ENCODE peak calls at places on chromosomes 3 and 15, in nine cellular contexts. L is thyroid gland, S is esophagus muscularis mucosa, U is spleen, Z is left ventricle myocardium inferior, D is A673, T is heart right ventricle, A is colonic mucosa, Y is lower lobe of right lung. V is an unnamed sample.

GRCh38 chr3:108488631-108489030 is 21.8 kb downstream of the MYH15 start:
- DNase-seq in Z (no peak), U (no peak), A (no peak), D (no peak), S (no peak), Y (no peak), T (no peak), L (no peak), V (no peak)

GRCh38 chr15:80931191-80931590 is 58.4 kb downstream of the MESD start:
- DNase-seq in A (no peak), Y (no peak), Z (no peak), T (no peak), U (no peak), L (no peak), D (no peak), S (no peak), V (no peak)

GRCh38 chr3:31634485-31634884 is 101.8 kb downstream of the STT3B start:
- DNase-seq in Y (no peak), L (no peak), A (no peak), T (no peak), D (no peak), S (no peak), U (no peak), Z (no peak), V (no peak)

GRCh38 chr3:150349314-150350097 is 58.6 kb upstream of the TSC22D2 start:
- DNase-seq in L (peak; percentile 64), D (no peak), Z (peak; percentile 69), A (no peak), S (no peak), Y (peak; percentile 68), U (peak; percentile 35), T (peak; percentile 57), V (no peak)

GRCh38 chr3:154003649-154004048 is 117.5 kb upstream of the ARHGEF26 start:
- DNase-seq in T (no peak), U (no peak), D (no peak), L (no peak), S (no peak), Y (no peak), Z (no peak), A (no peak), V (no peak)

GRCh38 chr15:69454953-69455352 is 2.3 kb downstream of the RPLP1 start:
- DNase-seq in A (no peak), U (no peak), D (no peak), Z (no peak), S (no peak), Y (no peak), L (no peak), T (no peak), V (no peak)

GRCh38 chr3:150956376-150956775 is 16.2 kb downstream of the CLRN1 start:
- DNase-seq in L (no peak), T (no peak), Y (no peak), S (no peak), U (no peak), A (no peak), D (peak; percentile 10), Z (no peak), V (peak; percentile 42)

GRCh38 chr3:182683335-182684257 is 109.7 kb upstream of the ATP11B start:
- DNase-seq in D (peak; percentile 84), S (no peak), L (peak; percentile 60), U (no peak), Z (peak; percentile 19), T (no peak), A (peak; percentile 82), Y (no peak), V (peak; percentile 48)

GRCh38 chr3:32176989-32177701 is 61.3 kb upstream of the CMTM8 start:
- DNase-seq in A (peak; percentile 73), S (no peak), U (no peak), L (no peak), Y (no peak), Z (no peak), T (no peak), D (peak; percentile 74), V (no peak)

GRCh38 chr3:101532783-101533602 is 20.0 kb upstream of the SENP7 start:
- DNase-seq in Y (no peak), A (no peak), L (no peak), U (no peak), Z (no peak), T (no peak), D (no peak), S (no peak), V (no peak)

GRCh38 chr3:51568978-51569377 is 30.5 kb downstream of the RAD54L2 start:
- DNase-seq in L (no peak), Z (no peak), Y (no peak), T (no peak), U (no peak), D (no peak), S (no peak), A (no peak), V (no peak)

GRCh38 chr3:70824785-70825184 is 512.3 kb upstream of the MDFIC2 start:
- DNase-seq in S (no peak), Y (no peak), Z (no peak), A (no peak), L (no peak), T (no peak), U (no peak), D (peak; percentile 13), V (no peak)

GRCh38 chr3:165519687-165520086 is 317.5 kb downstream of the BCHE start:
- DNase-seq in L (no peak), S (no peak), D (no peak), Z (no peak), Y (no peak), T (no peak), A (no peak), U (no peak), V (no peak)

GRCh38 chr15:98800437-98801233 is 152.3 kb downstream of the IGF1R start:
- DNase-seq in Z (no peak), U (no peak), S (no peak), T (peak; percentile 24), A (peak; percentile 69), D (peak; percentile 96), Y (no peak), L (peak; percentile 53), V (peak; percentile 58)

GRCh38 chr15:74783072-74783807 is 1.4 kb downstream of the CSK start:
- DNase-seq in T (no peak), Y (no peak), Z (no peak), S (no peak), D (peak; percentile 38), L (no peak), U (peak; percentile 90), A (peak; percentile 71), V (no peak)

GRCh38 chr3:50542177-50543034 is 25.1 kb downstream of the C3orf18 start:
- DNase-seq in T (peak; percentile 57), A (peak; percentile 77), S (no peak), Y (peak; percentile 70), Z (peak; percentile 57), L (peak; percentile 75), D (peak; percentile 48), U (peak; percentile 81), V (peak; percentile 66)

GRCh38 chr3:52852419-52852818 is 17.6 kb upstream of the MUSTN1 start:
- DNase-seq in T (no peak), D (no peak), U (peak; percentile 5), A (no peak), S (no peak), Z (no peak), L (no peak), Y (no peak), V (no peak)

GRCh38 chr3:118480101-118480860 is 554.4 kb downstream of the IGSF11 start:
- DNase-seq in U (no peak), Z (no peak), Y (no peak), L (no peak), T (no peak), S (no peak), A (no peak), D (no peak), V (no peak)

GRCh38 chr15:92636950-92637481 is 18.6 kb downstream of the FAM174B start:
- DNase-seq in D (no peak), S (no peak), A (peak; percentile 58), Z (no peak), L (peak; percentile 88), U (peak; percentile 56), T (no peak), Y (peak; percentile 88), V (peak; percentile 12)

GRCh38 chr3:194396561-194396896 is 2.5 kb downstream of the GP5 start:
- DNase-seq in Y (no peak), S (no peak), A (no peak), T (no peak), Z (no peak), U (no peak), L (no peak), D (no peak), V (no peak)
- H3K4me3 ChIP-seq in Y (peak overlapping the region; percentile 39), S (peak overlapping the region; percentile 37), A (peak overlapping the region; percentile 22), T (peak overlapping the region; percentile 37), Z (peak overlapping the region; percentile 54), U (peak overlapping the region; percentile 29), L (no peak overlapping the region), D (no peak overlapping the region), V (no peak overlapping the region)

DNA sequence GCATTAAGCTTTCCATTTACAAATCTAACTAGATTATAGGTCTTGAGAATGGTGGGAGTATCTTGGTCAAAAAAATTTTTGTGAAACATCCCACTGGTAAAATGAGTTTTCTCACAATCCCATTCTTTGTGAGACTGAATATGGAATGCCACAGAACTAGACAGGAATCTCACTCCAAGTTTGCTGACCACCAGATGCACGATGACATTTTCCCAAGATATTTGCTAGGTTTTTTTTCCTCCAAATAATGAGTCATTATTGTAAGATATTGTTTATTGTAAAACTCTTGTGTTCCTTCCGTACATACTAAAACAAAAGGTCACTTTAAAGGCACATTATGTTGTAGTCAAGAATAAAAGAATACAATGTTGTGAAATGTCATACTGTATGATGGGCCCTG is 53.9 kb downstream of the COPS2 start:
- DNase-seq in Y (no peak), U (no peak), T (no peak), D (no peak), Z (no peak), L (no peak), A (no peak), S (no peak), V (no peak)
- H3K36me3 ChIP-seq in Y (no peaks in the 10 kb centered on the region), U (peaks cover 12% of the 10 kb centered on the region), T (peaks cover 20% of the 10 kb centered on the region), D (peaks cover 3% of the 10 kb centered on the region), Z (peaks cover 6% of the 10 kb centered on the region), L (no peaks in the 10 kb centered on the region), A (no peaks in the 10 kb centered on the region), S (peaks cover 18% of the 10 kb centered on the region), V (no peaks in the 10 kb centered on the region)

DNA sequence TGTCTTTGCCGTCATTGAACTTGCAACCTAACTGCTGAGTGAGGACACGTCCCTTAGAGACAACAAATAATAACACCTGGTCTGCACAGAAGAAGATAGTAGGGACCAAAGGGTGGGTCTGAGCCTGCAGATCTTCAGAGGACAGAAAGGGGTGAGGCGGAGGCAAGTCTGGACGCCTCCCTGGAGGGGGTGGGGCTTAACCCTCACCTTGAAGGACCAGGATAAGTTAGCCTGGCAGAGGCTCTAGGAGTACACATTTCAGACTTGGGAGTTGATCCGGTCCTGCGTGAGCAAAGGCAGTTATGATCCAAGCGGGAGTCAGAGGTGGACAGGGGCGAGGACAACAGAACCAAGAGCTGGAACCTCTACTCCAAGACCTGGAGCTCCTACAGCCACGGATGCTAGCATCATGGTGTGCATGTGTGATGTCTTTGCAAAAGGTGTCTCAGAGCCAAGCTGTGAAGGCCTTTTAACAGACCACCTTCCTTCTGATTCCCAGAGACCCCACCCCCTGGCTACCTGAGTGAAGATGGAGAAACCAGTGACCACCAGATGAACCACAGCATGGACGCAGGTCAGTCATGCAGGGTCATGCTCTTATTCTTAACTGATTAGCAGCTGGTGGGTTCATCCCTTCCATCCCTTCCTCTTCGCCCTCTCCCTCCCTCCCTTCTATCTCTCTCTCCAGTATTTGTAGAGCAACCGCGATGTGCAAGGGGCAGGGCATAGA is 88.0 kb downstream of the AAGAB start:
- DNase-seq in L (no peak), A (no peak), S (no peak), Y (no peak), T (no peak), U (no peak), D (no peak), Z (no peak), V (no peak)
- H3K27ac ChIP-seq in L (no peak overlapping the region), A (no peak overlapping the region), S (peak overlapping the region; percentile 40), Y (no peak overlapping the region), T (peak overlapping the region; percentile 60), U (peak overlapping the region; percentile 2), D (peak overlapping the region; percentile 80), Z (peak overlapping the region; percentile 71), V (no peak overlapping the region)

GRCh38 chr3:39408493-39409372 is 2.2 kb downstream of the RPSA start:
- DNase-seq in D (no peak), A (no peak), L (no peak), Z (no peak), S (no peak), U (no peak), Y (no peak), T (no peak), V (no peak)
- H3K4me3 ChIP-seq in D (peak overlapping the region; percentile 72), A (no peak overlapping the region), L (no peak overlapping the region), Z (no peak overlapping the region), S (no peak overlapping the region), U (peak overlapping the region; percentile 62), Y (no peak overlapping the region), T (peak overlapping the region; percentile 71), V (no peak overlapping the region)

V was measured in uterus.